ENCODE peak calls at places on chromosomes 13 and 19, in ten cellular contexts. P, U, G, V, J, R, S, Y, M and E are unnamed samples.
A peak's percentile ranks its signal among the peaks of the same experiment; 100 is the strongest.

GRCh38 chr13:61180245-61180644 is 235.4 kb downstream of the PCDH20 start:
- DNase-seq in P (no peak), U (no peak), G (no peak), V (no peak), J (no peak), R (no peak), S (no peak), Y (no peak), M (no peak), E (no peak)

GRCh38 chr13:107518292-107518691 is 697.0 kb downstream of the LIG4 start:
- DNase-seq in P (no peak), U (no peak), G (no peak), V (no peak), J (no peak), R (peak; percentile 8), S (no peak), Y (no peak), M (no peak), E (peak; percentile 31)

GRCh38 chr19:28313633-28314032 is 899.3 kb downstream of the UQCRFS1 start:
- DNase-seq in P (peak; percentile 59), U (peak; percentile 89), G (no peak), V (no peak), J (no peak), R (no peak), S (no peak), Y (no peak), M (no peak), E (peak; percentile 2)

GRCh38 chr13:98528663-98529064 is 48.2 kb downstream of the STK24 start:
- DNase-seq in P (no peak), U (no peak), G (no peak), V (peak; percentile 66), J (no peak), R (no peak), S (no peak), Y (peak; percentile 63), M (no peak), E (no peak)

GRCh38 chr19:49057636-49058234 is at the start of gene CGB7:
- DNase-seq in P (peak; percentile 77), U (peak; percentile 60), G (no peak), V (peak; percentile 82), J (peak; percentile 74), R (no peak), S (no peak), Y (peak; percentile 84), M (peak; percentile 67), E (peak; percentile 70)

GRCh38 chr13:35191883-35192282 is 249.8 kb downstream of the NBEA start:
- DNase-seq in P (no peak), U (no peak), G (no peak), V (no peak), J (no peak), R (no peak), S (no peak), Y (no peak), M (no peak), E (no peak)

GRCh38 chr13:98565726-98566577 is 11.0 kb downstream of the STK24 start:
- DNase-seq in P (peak; percentile 46), U (no peak), G (no peak), V (peak; percentile 69), J (peak; percentile 71), R (no peak), S (no peak), Y (peak; percentile 70), M (no peak), E (no peak)

GRCh38 chr19:51749979-51750378 is 1.7 kb downstream of the FPR1 start:
- DNase-seq in P (no peak), U (peak; percentile 58), G (no peak), V (no peak), J (no peak), R (no peak), S (no peak), Y (no peak), M (no peak), E (peak; percentile 52)

GRCh38 chr19:5451494-5451893 is 3.7 kb upstream of the ZNRF4 start:
- DNase-seq in P (no peak), U (no peak), G (no peak), V (no peak), J (no peak), R (no peak), S (no peak), Y (no peak), M (no peak), E (no peak)

GRCh38 chr13:42377640-42378382 is 105.9 kb downstream of the AKAP11 start:
- DNase-seq in P (no peak), U (peak; percentile 62), G (no peak), V (no peak), J (peak; percentile 15), R (no peak), S (no peak), Y (no peak), M (no peak), E (no peak)

GRCh38 chr19:5338661-5339469 is 1.7 kb downstream of the PTPRS start:
- DNase-seq in P (no peak), U (no peak), G (no peak), V (no peak), J (no peak), R (no peak), S (no peak), Y (no peak), M (no peak), E (no peak)

GRCh38 chr19:15008308-15008707 is 28.6 kb upstream of the SLC1A6 start:
- DNase-seq in P (no peak), U (no peak), G (no peak), V (no peak), J (no peak), R (no peak), S (no peak), Y (no peak), M (no peak), E (no peak)

GRCh38 chr19:21463449-21464105 is 41.8 kb upstream of the ZNF429 start:
- DNase-seq in P (peak; percentile 50), U (no peak), G (no peak), V (peak; percentile 53), J (no peak), R (no peak), S (no peak), Y (peak; percentile 58), M (no peak), E (peak; percentile 56)

GRCh38 chr19:17405250-17406038 is at the start of gene BST2:
- DNase-seq in P (peak; percentile 75), U (peak; percentile 37), G (peak; percentile 12), V (peak; percentile 84), J (peak; percentile 83), R (no peak), S (peak; percentile 57), Y (peak; percentile 65), M (no peak), E (no peak)

GRCh38 chr13:110323172-110323851 is 16.2 kb downstream of the COL4A2 start:
- DNase-seq in P (no peak), U (peak; percentile 77), G (no peak), V (no peak), J (no peak), R (no peak), S (no peak), Y (no peak), M (no peak), E (peak; percentile 73)

GRCh38 chr13:45335397-45336024 is 5.5 kb downstream of the TPT1 start:
- DNase-seq in P (no peak), U (no peak), G (no peak), V (no peak), J (peak; percentile 56), R (no peak), S (no peak), Y (no peak), M (no peak), E (no peak)

GRCh38 chr19:19110410-19111137 is 27.7 kb downstream of the TMEM161A start:
- DNase-seq in P (no peak), U (no peak), G (no peak), V (no peak), J (peak; percentile 39), R (no peak), S (no peak), Y (no peak), M (no peak), E (no peak)

GRCh38 chr19:12933287-12934072 is at the start of gene FARSA:
- DNase-seq in P (peak; percentile 94), U (peak; percentile 84), G (peak; percentile 92), V (peak; percentile 95), J (peak; percentile 95), R (peak; percentile 85), S (peak; percentile 75), Y (peak; percentile 95), M (peak; percentile 92), E (peak; percentile 95)

GRCh38 chr19:2199215-2199614 is 35.5 kb downstream of the DOT1L start:
- DNase-seq in P (no peak), U (no peak), G (no peak), V (no peak), J (no peak), R (no peak), S (no peak), Y (no peak), M (no peak), E (no peak)

GRCh38 chr19:49556412-49557398 is 23.7 kb downstream of the NOSIP start:
- DNase-seq in P (no peak), U (no peak), G (no peak), V (no peak), J (peak; percentile 59), R (no peak), S (no peak), Y (no peak), M (no peak), E (no peak)

GRCh38 chr13:57633141-57633949 is 1.8 kb downstream of the PCDH17 start:
- DNase-seq in P (peak; percentile 76), U (no peak), G (peak; percentile 79), V (peak; percentile 57), J (no peak), R (no peak), S (no peak), Y (peak; percentile 74), M (no peak), E (no peak)

GRCh38 chr19:10044390-10044789 is 31.1 kb downstream of the RDH8 start:
- DNase-seq in P (no peak), U (peak; percentile 53), G (no peak), V (no peak), J (no peak), R (no peak), S (no peak), Y (no peak), M (no peak), E (no peak)

GRCh38 chr13:49265822-49266221 is 18.1 kb downstream of the CDADC1 start:
- DNase-seq in P (no peak), U (peak; percentile 7), G (no peak), V (no peak), J (no peak), R (no peak), S (no peak), Y (no peak), M (no peak), E (no peak)

GRCh38 chr19:47133021-47133471 is 2.4 kb downstream of the SAE1 start:
- DNase-seq in P (no peak), U (no peak), G (no peak), V (no peak), J (no peak), R (no peak), S (no peak), Y (no peak), M (no peak), E (no peak)

GRCh38 chr13:37326319-37326718 is 220.9 kb upstream of the CSNK1A1L start:
- DNase-seq in P (no peak), U (no peak), G (no peak), V (no peak), J (no peak), R (no peak), S (no peak), Y (no peak), M (no peak), E (no peak)

GRCh38 chr19:42276821-42277220 is 7.8 kb downstream of the CIC start:
- DNase-seq in P (no peak), U (no peak), G (no peak), V (no peak), J (no peak), R (no peak), S (no peak), Y (no peak), M (no peak), E (no peak)

GRCh38 chr13:21742041-21742440 is 71.2 kb downstream of the FGF9 start:
- DNase-seq in P (no peak), U (no peak), G (no peak), V (no peak), J (peak; percentile 89), R (no peak), S (no peak), Y (no peak), M (no peak), E (no peak)